ENCODE peak calls at places on chromosomes 2 and 18, in four cellular contexts. I is WTC11, L is K562, O is HepG2. P is an unnamed sample.

GRCh38 chr2:15766911-15767597 is 173.3 kb upstream of the MYCN start:
- DNase-seq in I (no peak), L (no peak), O (no peak), P (no peak)

GRCh38 chr2:242030226-242030575 is 160.7 kb downstream of the RTP5 start:
- DNase-seq in I (no peak), L (no peak), O (no peak), P (no peak)

GRCh38 chr2:236928353-236929153 is 157.1 kb upstream of the COPS8 start:
- DNase-seq in I (no peak), L (no peak), O (no peak), P (no peak)

GRCh38 chr2:125853626-125854025 is 802.3 kb upstream of the GYPC start:
- DNase-seq in I (no peak), L (no peak), O (no peak), P (no peak)

GRCh38 chr2:190809876-190810525 is 70.6 kb upstream of the GLS start:
- DNase-seq in I (no peak), L (no peak), O (no peak), P (no peak)

GRCh38 chr2:240250985-240251847 is 110.8 kb upstream of the OTOS start:
- DNase-seq in I (no peak), L (peak), O (peak), P (peak)

GRCh38 chr2:216404010-216404618 is 8.2 kb upstream of the SMARCAL1 start:
- DNase-seq in I (peak), L (peak), O (peak), P (peak)

GRCh38 chr2:127056631-127057370 is 50.2 kb downstream of the BIN1 start:
- DNase-seq in I (no peak), L (no peak), O (no peak), P (no peak)

GRCh38 chr2:238464389-238464788 is 37.7 kb downstream of the ASB1 start:
- DNase-seq in I (no peak), L (no peak), O (no peak), P (no peak)

GRCh38 chr2:233856184-233856583 is 1.8 kb upstream of the HJURP start:
- DNase-seq in I (no peak), L (no peak), O (no peak), P (no peak)

GRCh38 chr2:239944706-239945551 is 80.2 kb downstream of the NDUFA10 start:
- DNase-seq in I (no peak), L (no peak), O (no peak), P (no peak)

GRCh38 chr2:144848404-144848803 is 328.5 kb upstream of the ZEB2 start:
- DNase-seq in I (no peak), L (peak), O (no peak), P (no peak)

GRCh38 chr2:11573418-11574175 is 39.8 kb downstream of the GREB1 start:
- DNase-seq in I (peak), L (no peak), O (no peak), P (no peak)

GRCh38 chr2:242020196-242021004 is 150.9 kb downstream of the RTP5 start:
- DNase-seq in I (no peak), L (no peak), O (peak), P (peak)

GRCh38 chr2:126864861-126865260 is 33.8 kb upstream of the TEX51 start:
- DNase-seq in I (peak), L (no peak), O (no peak), P (peak)

GRCh38 chr2:86065512-86065911 is 40.2 kb downstream of the POLR1A start:
- DNase-seq in I (no peak), L (no peak), O (no peak), P (no peak)

GRCh38 chr2:218991674-218992168 is 1.5 kb downstream of the CRYBA2 start:
- DNase-seq in I (no peak), L (peak), O (no peak), P (no peak)

GRCh38 chr18:45334188-45334587 is 281.1 kb upstream of the SLC14A2 start:
- DNase-seq in I (no peak), L (no peak), O (no peak), P (no peak)

GRCh38 chr2:51813245-51813644 is 781.3 kb upstream of the NRXN1 start:
- DNase-seq in I (no peak), L (no peak), O (no peak), P (no peak)

GRCh38 chr2:137525644-137526190 is 438.6 kb upstream of the HNMT start:
- DNase-seq in I (no peak), L (no peak), O (no peak), P (no peak)

DNA sequence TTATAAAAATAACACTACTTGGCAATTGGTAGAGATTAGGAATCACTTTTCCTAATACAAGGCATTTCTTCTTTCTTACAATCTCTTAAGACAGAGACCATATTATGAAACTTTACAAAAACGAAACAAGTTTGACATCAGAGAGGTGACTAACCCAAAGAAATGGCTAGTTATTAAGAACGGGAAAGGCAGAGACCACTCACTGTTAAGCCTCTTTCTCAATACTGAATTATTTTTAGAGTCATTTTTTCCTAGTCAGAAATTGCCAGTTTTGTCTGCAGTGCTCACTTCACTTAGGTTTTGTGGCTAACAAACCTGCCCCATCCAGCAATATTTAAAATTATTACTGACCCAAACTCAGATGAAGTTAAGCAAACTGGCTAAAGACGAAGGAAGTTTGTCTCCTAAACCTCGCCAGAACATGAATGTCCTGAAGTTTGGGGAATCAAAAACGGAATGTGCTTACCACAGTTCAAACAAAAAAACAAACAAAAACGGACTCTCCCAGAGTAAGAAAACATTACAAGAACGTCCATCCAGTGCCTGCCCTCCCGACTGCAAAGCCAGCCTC is 1.3 kb downstream of the KANSL1L start:
- DNase-seq in I (no peak), L (no peak), O (peak), P (no peak)
- TF ChIP-seq NR3C1 in I (no peak), L (no peak), O (no peak), P (no peak)

DNA sequence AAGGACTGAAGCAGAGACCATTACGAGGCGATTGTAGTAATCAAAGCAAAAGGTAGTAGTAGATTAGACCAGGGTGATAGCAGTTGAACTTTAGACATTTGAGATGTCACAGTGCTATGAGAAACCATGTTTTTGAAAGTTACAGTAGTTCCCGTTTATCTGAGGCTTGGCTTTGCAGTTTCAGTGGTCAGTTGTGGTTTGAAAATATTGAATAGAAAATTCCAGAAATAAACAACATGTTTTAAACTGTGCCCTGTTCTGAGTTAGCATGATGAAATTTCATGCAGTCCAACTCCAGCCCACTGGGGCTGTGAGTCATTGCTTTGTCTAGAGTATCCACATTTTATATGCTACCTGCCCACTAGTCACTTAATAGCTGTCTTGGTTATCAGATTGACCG is 47.5 kb downstream of the ZNF638 start:
- DNase-seq in I (no peak), L (no peak), O (no peak), P (peak)
- TF ChIP-seq NR3C1 in I (no peak), L (no peak), O (no peak), P (no peak)

GRCh38 chr2:222738759-222739292 is 67.4 kb downstream of the MOGAT1 start:
- DNase-seq in I (no peak), L (peak), O (no peak), P (no peak)
- TF ChIP-seq NR3C1 in I (no peak), L (no peak), O (no peak), P (no peak)

GRCh38 chr2:26925100-26925791 is 45.2 kb upstream of the MAPRE3 start:
- DNase-seq in I (no peak), L (no peak), O (peak), P (no peak)

GRCh38 chr2:26927221-26927620 is 43.2 kb upstream of the MAPRE3 start:
- DNase-seq in I (no peak), L (no peak), O (no peak), P (no peak)

GRCh38 chr2:26924731-26925099 is 45.7 kb upstream of the MAPRE3 start:
- DNase-seq in I (no peak), L (no peak), O (no peak), P (no peak)

GRCh38 chr2:26921323-26921722 is 49.1 kb upstream of the MAPRE3 start:
- DNase-seq in I (no peak), L (no peak), O (no peak), P (no peak)

DNA sequence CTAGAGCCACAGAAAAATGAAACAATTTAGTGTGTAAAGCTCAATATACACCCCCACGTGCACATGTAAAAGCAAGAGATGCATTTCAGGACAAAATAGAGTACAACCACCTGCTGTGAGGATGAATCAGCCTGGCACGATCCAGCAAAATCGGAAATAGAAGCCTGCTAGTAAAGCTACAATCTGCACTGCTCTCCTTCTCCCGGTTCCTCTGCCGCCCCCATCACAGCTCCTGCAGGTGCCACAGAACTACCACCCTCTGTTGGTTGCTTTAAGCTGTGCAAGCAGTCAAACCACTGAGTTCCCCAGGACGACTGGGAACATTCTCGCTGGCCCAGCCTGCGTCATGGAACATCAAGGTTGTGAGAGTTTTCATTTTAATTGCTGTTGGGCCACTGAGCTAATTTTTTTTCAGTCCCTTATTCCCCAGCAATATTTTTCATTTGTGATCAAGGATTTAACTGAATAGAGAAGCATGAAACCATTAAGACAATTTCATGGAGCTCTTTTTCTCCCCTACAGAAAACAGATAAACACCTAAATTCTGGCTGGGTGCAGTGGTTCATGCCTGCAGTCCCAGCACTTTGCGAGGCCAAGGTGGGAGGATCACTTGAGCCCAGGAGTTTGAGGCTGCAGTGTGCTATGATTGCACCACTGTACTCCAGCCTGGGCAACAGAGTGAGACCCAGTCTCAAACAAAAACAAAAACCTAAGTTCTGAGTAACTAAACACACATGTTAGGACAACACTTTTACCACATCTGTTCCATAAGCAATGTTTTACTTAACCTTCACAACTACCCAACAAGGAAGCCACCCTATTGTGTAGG is 47.6 kb upstream of the MAPRE3 start:
- DNase-seq in I (peak), L (peak), O (peak), P (peak)
- TF ChIP-seq NR3C1 in I (no peak), L (no peak), O (no peak), P (no peak)

DNA sequence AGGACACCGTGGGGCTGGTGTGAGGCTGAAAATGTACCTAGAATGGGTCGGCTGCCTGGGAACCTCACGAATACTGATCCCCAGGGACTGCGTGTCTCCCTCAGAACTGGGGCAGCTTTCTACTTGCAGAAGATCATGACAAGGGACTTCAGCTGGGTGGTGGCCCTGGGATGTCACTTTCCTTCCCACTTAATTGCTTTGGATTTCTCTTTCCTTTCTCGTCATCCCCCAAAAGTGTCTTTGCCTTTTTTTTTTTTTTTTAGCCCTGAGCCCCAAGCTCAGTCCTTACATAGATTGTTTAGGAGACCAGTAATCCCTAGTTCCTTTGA is 278.9 kb downstream of the GBX2 start:
- DNase-seq in I (no peak), L (no peak), O (no peak), P (no peak)
- TF ChIP-seq NR3C1 in I (no peak), L (no peak), O (no peak), P (no peak)

GRCh38 chr2:222049946-222050345 is 248.9 kb downstream of the PAX3 start:
- DNase-seq in I (no peak), L (no peak), O (no peak), P (no peak)
- TF ChIP-seq NR3C1 in I (no peak), L (no peak), O (no peak), P (no peak)

GRCh38 chr18:3207565-3207964 is 12.2 kb downstream of the MYOM1 start:
- DNase-seq in I (no peak), L (no peak), O (peak), P (peak)
- TF ChIP-seq NR3C1 in I (no peak), L (no peak), O (no peak), P (no peak)

GRCh38 chr2:84494070-84494469 is 22.2 kb upstream of the DNAH6 start:
- DNase-seq in I (no peak), L (no peak), O (no peak), P (no peak)
- TF ChIP-seq NR3C1 in I (no peak), L (no peak), O (no peak), P (no peak)

GRCh38 chr2:105376789-105377231 is 22.0 kb downstream of the FHL2 start:
- DNase-seq in I (no peak), L (no peak), O (no peak), P (no peak)
- TF ChIP-seq NR3C1 in I (no peak), L (no peak), O (no peak), P (no peak)